ENCODE peak calls at places on chromosomes 16 and 17, in eight cellular contexts. Y is IMR-90, X is stomach, J is Peyer's patch, C is body of pancreas, I is HCT116, P is uterus, O is heart left ventricle. K is an unnamed sample.
A peak's percentile ranks its signal among the peaks of the same experiment; 100 is the strongest.

GRCh38 chr17:49252148-49252682 is 21.6 kb upstream of the PHOSPHO1 start:
- DNase-seq in Y (no peak), X (no peak), J (no peak), C (no peak), I (no peak), P (no peak), O (no peak), K (no peak)

GRCh38 chr17:52147872-52148271 is 10.6 kb downstream of the CA10 start:
- DNase-seq in Y (no peak), X (no peak), J (no peak), C (no peak), I (no peak), P (no peak), O (no peak), K (no peak)

GRCh38 chr17:68011199-68011665 is 15.0 kb upstream of the C17orf58 start:
- DNase-seq in Y (no peak), X (peak; percentile 63), J (peak; percentile 44), C (peak; percentile 56), I (no peak), P (no peak), O (peak; percentile 80), K (peak; percentile 75)

GRCh38 chr16:17303101-17303500 is 167.7 kb downstream of the XYLT1 start:
- DNase-seq in Y (no peak), X (peak; percentile 53), J (peak; percentile 60), C (no peak), I (no peak), P (no peak), O (no peak), K (peak; percentile 56)

GRCh38 chr17:29572691-29573557 is 4.4 kb downstream of the TP53I13 start:
- DNase-seq in Y (peak; percentile 56), X (peak; percentile 52), J (peak; percentile 63), C (peak; percentile 63), I (no peak), P (peak; percentile 43), O (peak; percentile 89), K (peak; percentile 53)

GRCh38 chr17:81844327-81844851 is 9.5 kb upstream of the PPP1R27 start:
- DNase-seq in Y (no peak), X (no peak), J (no peak), C (no peak), I (no peak), P (no peak), O (no peak), K (no peak)

GRCh38 chr17:68290268-68290954 is 516 bp downstream of the SLC16A6 start:
- DNase-seq in Y (no peak), X (peak; percentile 31), J (peak; percentile 62), C (no peak), I (no peak), P (no peak), O (peak; percentile 68), K (peak; percentile 54)

GRCh38 chr17:69500911-69501429 is 86.5 kb downstream of the MAP2K6 start:
- DNase-seq in Y (no peak), X (no peak), J (no peak), C (peak; percentile 29), I (no peak), P (no peak), O (no peak), K (peak; percentile 27)

GRCh38 chr16:31084584-31085298 is 4.0 kb downstream of the PRSS53 start:
- DNase-seq in Y (no peak), X (no peak), J (no peak), C (no peak), I (no peak), P (no peak), O (no peak), K (no peak)

GRCh38 chr17:11279776-11280344 is 38.8 kb downstream of the SHISA6 start:
- DNase-seq in Y (no peak), X (no peak), J (no peak), C (no peak), I (no peak), P (no peak), O (no peak), K (no peak)

GRCh38 chr16:90046971-90047713 is 27.9 kb upstream of the DBNDD1 start:
- DNase-seq in Y (peak; percentile 58), X (peak; percentile 80), J (no peak), C (peak; percentile 68), I (no peak), P (peak; percentile 84), O (no peak), K (peak; percentile 54)

GRCh38 chr17:44097110-44097810 is 26.2 kb downstream of the HDAC5 start:
- DNase-seq in Y (peak; percentile 81), X (peak; percentile 57), J (no peak), C (no peak), I (no peak), P (no peak), O (peak; percentile 85), K (no peak)

GRCh38 chr17:40633871-40634270 is 13.7 kb downstream of the SMARCE1 start:
- DNase-seq in Y (peak; percentile 12), X (no peak), J (no peak), C (no peak), I (no peak), P (no peak), O (no peak), K (no peak)

GRCh38 chr16:19704321-19705130 is 13.5 kb downstream of the KNOP1 start:
- DNase-seq in Y (peak; percentile 77), X (no peak), J (no peak), C (no peak), I (no peak), P (no peak), O (no peak), K (no peak)

GRCh38 chr16:30376508-30376907 is 1.9 kb downstream of the MYL11 start:
- DNase-seq in Y (no peak), X (no peak), J (no peak), C (no peak), I (no peak), P (no peak), O (no peak), K (no peak)

GRCh38 chr16:67919618-67920210 is 11.9 kb downstream of the CTRL start:
- DNase-seq in Y (no peak), X (no peak), J (no peak), C (no peak), I (no peak), P (no peak), O (no peak), K (no peak)

GRCh38 chr17:66260688-66261087 is 31.5 kb upstream of the APOH start:
- DNase-seq in Y (no peak), X (no peak), J (no peak), C (no peak), I (no peak), P (no peak), O (no peak), K (no peak)

DNA sequence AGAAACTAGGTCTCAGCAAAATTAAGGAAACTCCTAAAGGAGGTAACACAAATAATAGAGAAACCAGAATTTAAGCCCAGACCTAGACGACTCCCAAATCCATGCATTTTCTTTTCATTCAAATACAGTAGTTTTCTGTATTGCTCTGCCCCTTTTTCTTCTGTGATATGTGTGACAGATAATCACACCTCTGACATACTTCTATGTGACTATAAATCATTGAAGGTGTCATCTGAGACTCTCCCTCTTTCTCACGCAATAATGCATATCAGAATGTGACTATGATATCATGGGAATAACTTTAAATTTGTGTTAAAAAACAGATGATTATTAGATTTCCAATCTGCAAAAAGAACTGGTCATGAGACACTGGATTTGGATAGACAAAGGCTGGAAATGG is 143.0 kb upstream of the ELAC2 start:
- DNase-seq in Y (no peak), X (no peak), J (no peak), C (no peak), I (no peak), P (no peak), O (no peak), K (no peak)
- H3K4me3 ChIP-seq in Y (no peak overlapping the region), X (no peak overlapping the region), J (no peak overlapping the region), C (no peak overlapping the region), I (no peak overlapping the region), P (no peak overlapping the region), O (no peak overlapping the region), K (no peak overlapping the region)

DNA sequence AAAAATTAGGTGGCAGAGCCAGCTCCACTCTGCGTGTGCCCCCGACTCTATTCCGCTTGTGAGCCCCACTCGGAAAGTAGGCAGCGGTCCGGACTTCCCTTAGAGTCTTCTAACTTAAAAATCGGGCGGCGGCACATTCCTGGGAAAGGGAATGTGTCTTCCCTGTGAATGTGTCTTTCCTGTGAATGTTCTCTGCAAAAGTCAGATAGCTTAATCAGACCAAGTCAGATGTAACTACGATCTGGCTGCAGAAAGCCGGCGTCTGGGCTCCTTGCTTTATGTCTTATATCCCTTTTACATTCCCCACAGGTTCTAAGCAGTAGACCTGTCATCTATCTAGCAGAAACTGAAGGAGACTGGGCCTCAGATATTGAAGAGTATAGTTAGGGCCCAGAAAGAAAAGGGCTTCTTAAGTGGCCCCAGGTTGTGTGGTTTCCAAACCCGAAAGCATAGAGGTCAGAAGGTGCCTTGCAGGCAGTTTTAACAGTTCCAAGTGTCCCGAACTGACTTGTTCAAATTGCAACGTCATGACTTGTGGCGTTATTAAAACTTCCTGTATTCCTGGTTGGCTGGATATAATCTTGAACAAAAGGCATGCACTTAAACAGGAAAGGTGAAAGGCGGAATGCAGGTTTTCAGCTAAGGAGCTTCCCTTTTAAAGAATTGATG is 601 bp downstream of the PHKB start:
- DNase-seq in Y (peak; percentile 48), X (no peak), J (no peak), C (peak; percentile 30), I (peak; percentile 40), P (no peak), O (no peak), K (peak; percentile 26)
- H3K4me1 ChIP-seq in Y (peaks cover 4% of the 10 kb centered on the region), X (peaks cover 74% of the 10 kb centered on the region), J (peaks cover 7% of the 10 kb centered on the region), C (peaks cover 39% of the 10 kb centered on the region), I (peaks cover 6% of the 10 kb centered on the region), P (no peaks in the 10 kb centered on the region), O (peaks cover 58% of the 10 kb centered on the region), K (peaks cover 65% of the 10 kb centered on the region)

DNA sequence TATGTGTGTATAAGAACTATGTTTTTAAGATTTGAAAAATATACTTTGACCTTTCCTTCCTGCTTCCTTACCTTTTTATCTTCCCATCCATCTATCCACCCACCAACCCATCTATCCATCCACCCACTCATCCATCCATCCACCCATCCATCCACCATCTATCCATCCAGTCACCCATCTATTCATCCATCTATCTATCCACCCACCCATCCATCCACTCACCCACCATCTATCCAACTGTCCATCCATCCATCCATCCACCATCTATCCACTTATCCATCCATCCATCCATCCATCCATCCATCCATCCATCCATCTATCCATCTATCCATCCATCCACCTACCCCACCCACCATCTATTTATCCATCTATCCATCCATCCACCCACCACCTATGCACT is 12.4 kb downstream of the CBFA2T3 start:
- DNase-seq in Y (no peak), X (no peak), J (no peak), C (no peak), I (no peak), P (no peak), O (no peak), K (no peak)
- TF ChIP-seq POLR2A in Y (no peak), X (no peak), J (no peak), C (no peak), I (no peak), P (no peak), O (no peak), K (no peak)

DNA sequence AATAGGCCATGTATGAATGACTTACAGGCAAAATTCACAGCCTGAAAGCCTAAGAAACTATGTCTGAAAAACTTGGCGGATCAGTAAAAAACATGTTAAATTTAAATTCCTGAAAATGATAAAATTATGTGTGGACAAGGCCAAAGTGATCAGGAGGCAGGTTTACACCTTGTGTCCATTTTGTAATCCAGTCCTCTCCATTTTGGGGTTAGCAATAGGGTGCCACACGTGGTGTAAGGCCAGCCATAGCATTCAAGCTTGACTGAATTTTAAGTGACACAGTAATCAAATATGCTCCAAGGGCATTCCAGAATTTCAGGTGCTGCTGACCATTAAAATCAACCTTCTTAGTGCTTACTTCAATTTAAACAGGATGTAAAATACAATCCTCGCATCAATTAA is 2.7 kb downstream of the RNF43 start:
- DNase-seq in Y (no peak), X (no peak), J (no peak), C (peak; percentile 18), I (no peak), P (no peak), O (no peak), K (no peak)
- H3K4me3 ChIP-seq in Y (no peak overlapping the region), X (peak overlapping the region; percentile 43), J (no peak overlapping the region), C (peak overlapping the region; percentile 1), I (peak overlapping the region; percentile 66), P (no peak overlapping the region), O (no peak overlapping the region), K (peak overlapping the region; percentile 39)